ENCODE peak calls at places on chromosomes 3 and 15, in nine cellular contexts. A, S, K, V, H, O, C, M and R are unnamed samples.
A peak's percentile ranks its signal among the peaks of the same experiment; 100 is the strongest.

GRCh38 chr3:47578119-47578630 is 490 bp downstream of the CSPG5 start:
- DNase-seq in C (peak; percentile 67), M (peak; percentile 56), H (no peak), O (peak; percentile 17), S (peak; percentile 42), A (peak; percentile 90), V (peak; percentile 39), K (no peak), R (peak; percentile 36)

GRCh38 chr15:67967871-67968423 is 86.2 kb upstream of the PIAS1 start:
- DNase-seq in V (peak; percentile 74), H (peak; percentile 74), C (peak; percentile 82), M (peak; percentile 91), S (peak; percentile 83), K (no peak), O (peak; percentile 52), A (peak; percentile 94), R (no peak)

GRCh38 chr3:48486952-48487351 is 17.0 kb downstream of the SHISA5 start:
- DNase-seq in A (no peak), C (peak; percentile 9), O (no peak), K (no peak), H (no peak), M (no peak), V (no peak), S (no peak), R (no peak)

GRCh38 chr3:23302276-23302675 is 99.1 kb downstream of the UBE2E2 start:
- DNase-seq in C (no peak), K (no peak), H (no peak), A (no peak), M (no peak), S (no peak), O (no peak), V (no peak), R (no peak)

GRCh38 chr15:45377630-45378148 is 655 bp downstream of the GATM start:
- DNase-seq in O (no peak), H (peak; percentile 55), K (no peak), A (peak; percentile 45), S (peak; percentile 24), V (peak; percentile 54), C (peak; percentile 73), M (peak; percentile 52), R (no peak)

GRCh38 chr3:13519392-13519791 is 29.5 kb upstream of the FBLN2 start:
- DNase-seq in M (peak; percentile 56), V (no peak), O (no peak), C (no peak), K (no peak), A (peak; percentile 53), S (peak; percentile 31), H (no peak), R (no peak)

GRCh38 chr3:36815375-36815774 is 51.0 kb upstream of the DCLK3 start:
- DNase-seq in C (no peak), V (no peak), M (no peak), K (no peak), S (no peak), O (no peak), A (no peak), H (no peak), R (no peak)

GRCh38 chr3:56131976-56132590 is 336.2 kb downstream of the ERC2 start:
- DNase-seq in K (no peak), M (peak; percentile 28), C (no peak), O (no peak), V (no peak), H (no peak), A (no peak), S (no peak), R (no peak)

GRCh38 chr3:50587806-50588758 is 18.8 kb downstream of the HEMK1 start:
- DNase-seq in C (peak; percentile 59), S (no peak), A (no peak), K (no peak), O (no peak), H (no peak), M (no peak), V (no peak), R (peak; percentile 53)

GRCh38 chr15:101174152-101174920 is 77.5 kb downstream of the CHSY1 start:
- DNase-seq in C (no peak), M (no peak), O (no peak), V (no peak), H (no peak), A (peak; percentile 67), K (no peak), S (no peak), R (no peak)

GRCh38 chr3:77599948-77600347 is 560.0 kb downstream of the ROBO2 start:
- DNase-seq in O (no peak), M (no peak), V (no peak), K (no peak), A (no peak), C (no peak), S (no peak), H (no peak), R (no peak)

GRCh38 chr3:11480663-11481298 is 162.9 kb downstream of the VGLL4 start:
- DNase-seq in A (no peak), M (peak; percentile 73), C (no peak), K (no peak), S (peak; percentile 29), V (no peak), H (no peak), O (no peak), R (no peak)

GRCh38 chr15:101314301-101314700 is 19.3 kb upstream of the SNRPA1 start:
- DNase-seq in H (no peak), O (no peak), M (no peak), A (no peak), K (no peak), C (no peak), S (no peak), V (no peak), R (no peak)

GRCh38 chr3:150255416-150255815 is 152.7 kb upstream of the TSC22D2 start:
- DNase-seq in S (no peak), O (no peak), M (no peak), H (peak; percentile 57), A (no peak), V (no peak), K (no peak), C (peak; percentile 63), R (no peak)

GRCh38 chr3:182704926-182705325 is 88.4 kb upstream of the ATP11B start:
- DNase-seq in M (peak; percentile 73), S (peak; percentile 65), K (no peak), O (no peak), A (no peak), H (no peak), V (no peak), C (no peak), R (no peak)
- TF ChIP-seq CTCF in M (peak; percentile 26), S (no peak), K (no peak), O (peak; percentile 56), A (no peak), H (no peak), V (no peak), C (no peak), R (no peak)

GRCh38 chr3:153835540-153835939 is 285.6 kb upstream of the ARHGEF26 start:
- DNase-seq in V (no peak), O (no peak), M (peak; percentile 38), K (no peak), S (peak; percentile 39), A (no peak), H (no peak), C (no peak), R (no peak)
- TF ChIP-seq CTCF in V (no peak), O (no peak), M (peak; percentile 73), K (no peak), S (no peak), A (no peak), H (no peak), C (no peak), R (no peak)

GRCh38 chr15:63160638-63161037 is 3.4 kb upstream of the RPS27L start:
- DNase-seq in A (no peak), K (no peak), O (no peak), H (no peak), S (no peak), C (no peak), V (no peak), M (no peak), R (no peak)

GRCh38 chr15:63169796-63170195 is 12.5 kb upstream of the RPS27L start:
- DNase-seq in O (no peak), C (peak; percentile 88), S (no peak), M (no peak), V (no peak), H (no peak), K (no peak), A (no peak), R (no peak)

GRCh38 chr15:63165166-63165859 is 8.0 kb upstream of the RPS27L start:
- DNase-seq in O (no peak), M (no peak), H (no peak), V (no peak), A (no peak), K (no peak), C (no peak), S (no peak), R (no peak)

GRCh38 chr15:63166219-63166618 is 8.9 kb upstream of the RPS27L start:
- DNase-seq in V (no peak), H (no peak), A (no peak), O (no peak), C (no peak), S (no peak), K (no peak), M (peak; percentile 24), R (no peak)
- TF ChIP-seq CTCF in V (no peak), H (no peak), A (no peak), O (no peak), C (no peak), S (no peak), K (no peak), M (peak; percentile 45), R (no peak)

DNA sequence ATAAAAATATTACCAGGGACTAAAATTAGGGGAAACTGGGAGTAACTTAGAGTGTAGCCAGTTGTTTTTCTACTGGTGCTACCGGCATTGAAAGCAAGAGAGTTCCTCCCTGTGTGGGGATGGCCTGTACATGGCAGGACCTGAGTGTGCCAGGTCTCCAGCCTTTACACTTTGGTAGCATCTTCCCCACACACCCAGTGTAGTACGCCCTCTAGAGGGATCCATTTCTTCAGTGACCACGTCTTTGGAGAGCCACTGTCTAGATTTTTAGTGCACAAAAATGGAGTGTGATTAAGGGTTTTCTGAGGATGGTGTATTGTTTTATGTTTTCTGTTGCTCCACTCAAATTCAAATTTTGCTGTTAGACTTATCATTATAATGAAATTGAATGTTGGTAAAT is 507.0 kb upstream of the TPRG1 start:
- DNase-seq in S (peak; percentile 18), C (no peak), A (no peak), V (peak; percentile 24), K (no peak), H (no peak), M (peak; percentile 63), O (no peak), R (no peak)
- TF ChIP-seq CTCF in S (peak; percentile 10), C (peak; percentile 11), A (no peak), V (peak; percentile 15), K (no peak), H (no peak), M (peak; percentile 84), O (no peak), R (no peak)

DNA sequence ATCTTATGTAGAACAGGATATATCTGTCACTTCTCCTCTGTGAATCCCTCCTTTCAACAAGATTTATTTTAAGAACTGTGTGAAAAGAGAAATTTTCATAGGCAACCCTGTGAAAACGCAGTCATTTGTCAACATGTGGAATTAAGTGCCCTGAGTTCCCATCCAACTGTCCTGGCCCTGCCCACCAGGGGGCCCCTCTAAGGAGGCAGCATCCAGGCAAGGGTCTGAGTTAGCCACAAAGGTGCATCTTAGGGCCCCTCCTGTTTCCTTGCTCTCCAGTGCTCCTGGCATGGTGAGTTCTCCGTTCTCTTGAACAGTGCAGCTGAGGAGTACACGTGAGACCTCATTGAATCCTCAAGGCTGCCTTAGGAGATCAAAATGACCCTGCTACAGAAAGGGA is 76.7 kb upstream of the CHRNA7 start:
- DNase-seq in C (no peak), M (peak; percentile 66), A (no peak), V (no peak), S (peak; percentile 49), K (no peak), H (no peak), O (no peak), R (no peak)
- TF ChIP-seq CTCF in C (no peak), M (peak; percentile 52), A (no peak), V (no peak), S (no peak), K (no peak), H (no peak), O (peak; percentile 49), R (no peak)